ENCODE peak calls at places on chromosomes 5 and 9, in five cellular contexts. One of them, this sample, is unnamed. For H3K4me1, the result is how much of the 10 kb centered on the place peaks cover.

GRCh38 chr5:138650999-138651766 is 76.0 kb upstream of the HSPA9 start:
- DNase-seq in CD8-positive, alpha-beta T cell: no peak
- DNase-seq in fibroblast of lung: no peak
- DNase-seq in HepG2: no peak
- DNase-seq in Karpas-422: no peak
- DNase-seq in this sample: no peak

GRCh38 chr5:10989577-10990263 is 228.7 kb upstream of the DAP start:
- DNase-seq in CD8-positive, alpha-beta T cell: no peak
- DNase-seq in fibroblast of lung: no peak
- DNase-seq in HepG2: no peak
- DNase-seq in Karpas-422: no peak
- DNase-seq in this sample: no peak

GRCh38 chr5:149310947-149311675 is 34.2 kb upstream of the GRPEL2 start:
- DNase-seq in CD8-positive, alpha-beta T cell: no peak
- DNase-seq in fibroblast of lung: peak
- DNase-seq in HepG2: no peak
- DNase-seq in Karpas-422: no peak
- DNase-seq in this sample: no peak

GRCh38 chr5:113634957-113635356 is 121.5 kb downstream of the YTHDC2 start:
- DNase-seq in CD8-positive, alpha-beta T cell: no peak
- DNase-seq in fibroblast of lung: no peak
- DNase-seq in HepG2: no peak
- DNase-seq in Karpas-422: no peak
- DNase-seq in this sample: no peak

GRCh38 chr9:124087226-124087625 is 75.7 kb downstream of the LHX2 start:
- DNase-seq in CD8-positive, alpha-beta T cell: no peak
- DNase-seq in fibroblast of lung: no peak
- DNase-seq in HepG2: no peak
- DNase-seq in Karpas-422: no peak
- DNase-seq in this sample: no peak

GRCh38 chr9:135300346-135301141 is 179.0 kb upstream of the PPP1R26 start:
- DNase-seq in CD8-positive, alpha-beta T cell: no peak
- DNase-seq in fibroblast of lung: no peak
- DNase-seq in HepG2: no peak
- DNase-seq in Karpas-422: no peak
- DNase-seq in this sample: no peak

GRCh38 chr5:103617913-103618312 is 55.3 kb upstream of the NUDT12 start:
- DNase-seq in CD8-positive, alpha-beta T cell: no peak
- DNase-seq in fibroblast of lung: peak
- DNase-seq in HepG2: no peak
- DNase-seq in Karpas-422: no peak
- DNase-seq in this sample: no peak

GRCh38 chr5:36357391-36357790 is 55.7 kb upstream of the RANBP3L start:
- DNase-seq in CD8-positive, alpha-beta T cell: no peak
- DNase-seq in fibroblast of lung: peak
- DNase-seq in HepG2: no peak
- DNase-seq in Karpas-422: no peak
- DNase-seq in this sample: no peak

GRCh38 chr9:93268551-93269314 is 84.8 kb downstream of the WNK2 start:
- DNase-seq in CD8-positive, alpha-beta T cell: no peak
- DNase-seq in fibroblast of lung: no peak
- DNase-seq in HepG2: no peak
- DNase-seq in Karpas-422: peak
- DNase-seq in this sample: peak

GRCh38 chr5:120405923-120406322 is 58.2 kb upstream of the PRR16 start:
- DNase-seq in CD8-positive, alpha-beta T cell: no peak
- DNase-seq in fibroblast of lung: peak
- DNase-seq in HepG2: no peak
- DNase-seq in Karpas-422: no peak
- DNase-seq in this sample: no peak

GRCh38 chr5:82793808-82794419 is 283.3 kb downstream of the TMEM167A start:
- DNase-seq in CD8-positive, alpha-beta T cell: peak
- DNase-seq in fibroblast of lung: peak
- DNase-seq in HepG2: peak
- DNase-seq in Karpas-422: peak
- DNase-seq in this sample: no peak

GRCh38 chr9:17057729-17058128 is 77.1 kb upstream of the CNTLN start:
- DNase-seq in CD8-positive, alpha-beta T cell: no peak
- DNase-seq in fibroblast of lung: no peak
- DNase-seq in HepG2: peak
- DNase-seq in Karpas-422: no peak
- DNase-seq in this sample: no peak

GRCh38 chr5:77073667-77074066 is 13.4 kb downstream of the ZBED3 start:
- DNase-seq in CD8-positive, alpha-beta T cell: no peak
- DNase-seq in fibroblast of lung: peak
- DNase-seq in HepG2: no peak
- DNase-seq in Karpas-422: no peak
- DNase-seq in this sample: no peak

GRCh38 chr9:98178874-98179850 is 13.3 kb downstream of the CORO2A start:
- DNase-seq in CD8-positive, alpha-beta T cell: no peak
- DNase-seq in fibroblast of lung: no peak
- DNase-seq in HepG2: no peak
- DNase-seq in Karpas-422: no peak
- DNase-seq in this sample: no peak

GRCh38 chr9:33750307-33750838 is 45.0 kb upstream of the PRSS3 start:
- DNase-seq in CD8-positive, alpha-beta T cell: no peak
- DNase-seq in fibroblast of lung: peak
- DNase-seq in HepG2: no peak
- DNase-seq in Karpas-422: no peak
- DNase-seq in this sample: no peak

GRCh38 chr5:141945511-141946024 is 12.4 kb downstream of the PCDH12 start:
- DNase-seq in CD8-positive, alpha-beta T cell: no peak
- DNase-seq in fibroblast of lung: peak
- DNase-seq in HepG2: no peak
- DNase-seq in Karpas-422: no peak
- DNase-seq in this sample: peak

GRCh38 chr5:180652346-180652745 is 2.9 kb upstream of the FLT4 start:
- DNase-seq in CD8-positive, alpha-beta T cell: no peak
- DNase-seq in fibroblast of lung: no peak
- DNase-seq in HepG2: no peak
- DNase-seq in Karpas-422: no peak
- DNase-seq in this sample: no peak

GRCh38 chr5:56457887-56458451 is 224.8 kb upstream of the ANKRD55 start:
- DNase-seq in CD8-positive, alpha-beta T cell: no peak
- DNase-seq in fibroblast of lung: peak
- DNase-seq in HepG2: no peak
- DNase-seq in Karpas-422: no peak
- DNase-seq in this sample: no peak

GRCh38 chr9:127776919-127777280 is 1.6 kb downstream of the SH2D3C start:
- DNase-seq in CD8-positive, alpha-beta T cell: no peak
- DNase-seq in fibroblast of lung: no peak
- DNase-seq in HepG2: no peak
- DNase-seq in Karpas-422: no peak
- DNase-seq in this sample: no peak

GRCh38 chr9:127777368-127777960 is 1.0 kb downstream of the SH2D3C start:
- DNase-seq in CD8-positive, alpha-beta T cell: no peak
- DNase-seq in fibroblast of lung: no peak
- DNase-seq in HepG2: no peak
- DNase-seq in Karpas-422: no peak
- DNase-seq in this sample: no peak

GRCh38 chr9:127780126-127780885 is 1.8 kb upstream of the SH2D3C start:
- DNase-seq in CD8-positive, alpha-beta T cell: no peak
- DNase-seq in fibroblast of lung: no peak
- DNase-seq in HepG2: peak
- DNase-seq in Karpas-422: no peak
- DNase-seq in this sample: no peak

GRCh38 chr9:127779136-127779981 is 893 bp upstream of the SH2D3C start:
- DNase-seq in CD8-positive, alpha-beta T cell: peak
- DNase-seq in fibroblast of lung: no peak
- DNase-seq in HepG2: no peak
- DNase-seq in Karpas-422: no peak
- DNase-seq in this sample: no peak

DNA sequence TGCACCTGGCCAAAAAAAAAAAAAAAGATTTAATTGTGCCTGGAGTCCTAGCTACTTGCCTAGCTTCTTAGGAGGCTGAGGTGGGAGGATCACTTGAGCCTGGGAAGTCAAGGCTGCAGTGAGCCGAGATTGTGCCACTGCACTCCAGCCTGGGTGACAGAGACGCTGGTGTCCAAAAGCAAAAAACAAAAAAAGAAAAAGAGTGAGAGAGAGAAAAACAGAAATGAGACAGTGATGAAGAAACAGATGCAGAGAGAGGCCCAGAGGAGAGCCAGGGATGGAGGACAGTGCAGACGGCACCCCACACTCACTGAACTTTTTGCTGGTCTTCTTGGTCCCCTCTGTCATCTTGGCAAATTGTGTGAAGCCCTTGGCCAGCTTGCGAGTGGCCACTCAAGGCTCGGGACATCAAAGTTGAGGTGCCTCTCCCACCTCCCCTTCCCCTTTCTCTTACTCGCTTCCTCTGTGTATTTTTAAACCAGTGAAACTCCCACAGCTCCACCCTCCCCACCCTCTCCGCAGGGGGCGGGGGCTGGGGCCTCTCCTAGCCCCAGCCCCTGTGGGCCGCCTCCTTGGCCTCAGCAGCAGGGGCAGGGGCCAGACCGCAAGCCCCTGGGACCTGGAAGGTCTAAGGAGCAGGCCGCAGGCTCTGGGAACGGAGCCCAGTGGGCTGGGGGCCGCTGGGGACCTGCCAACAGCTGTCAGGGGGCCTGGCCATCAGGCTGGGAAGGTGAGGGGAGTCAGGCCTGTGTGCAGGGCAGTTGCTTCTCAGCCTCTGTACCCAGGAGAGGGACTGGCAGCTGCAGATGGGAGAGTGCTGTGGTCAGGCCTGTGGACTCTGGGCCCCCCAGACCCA is at the start of gene SH2D3C:
- DNase-seq in CD8-positive, alpha-beta T cell: peak
- DNase-seq in fibroblast of lung: no peak
- DNase-seq in HepG2: no peak
- DNase-seq in Karpas-422: no peak
- DNase-seq in this sample: no peak
- H3K4me1 ChIP-seq in CD8-positive, alpha-beta T cell: half or more
- H3K4me1 ChIP-seq in fibroblast of lung: under half
- H3K4me1 ChIP-seq in HepG2: under half
- H3K4me1 ChIP-seq in Karpas-422: under half
- H3K4me1 ChIP-seq in this sample: under half

DNA sequence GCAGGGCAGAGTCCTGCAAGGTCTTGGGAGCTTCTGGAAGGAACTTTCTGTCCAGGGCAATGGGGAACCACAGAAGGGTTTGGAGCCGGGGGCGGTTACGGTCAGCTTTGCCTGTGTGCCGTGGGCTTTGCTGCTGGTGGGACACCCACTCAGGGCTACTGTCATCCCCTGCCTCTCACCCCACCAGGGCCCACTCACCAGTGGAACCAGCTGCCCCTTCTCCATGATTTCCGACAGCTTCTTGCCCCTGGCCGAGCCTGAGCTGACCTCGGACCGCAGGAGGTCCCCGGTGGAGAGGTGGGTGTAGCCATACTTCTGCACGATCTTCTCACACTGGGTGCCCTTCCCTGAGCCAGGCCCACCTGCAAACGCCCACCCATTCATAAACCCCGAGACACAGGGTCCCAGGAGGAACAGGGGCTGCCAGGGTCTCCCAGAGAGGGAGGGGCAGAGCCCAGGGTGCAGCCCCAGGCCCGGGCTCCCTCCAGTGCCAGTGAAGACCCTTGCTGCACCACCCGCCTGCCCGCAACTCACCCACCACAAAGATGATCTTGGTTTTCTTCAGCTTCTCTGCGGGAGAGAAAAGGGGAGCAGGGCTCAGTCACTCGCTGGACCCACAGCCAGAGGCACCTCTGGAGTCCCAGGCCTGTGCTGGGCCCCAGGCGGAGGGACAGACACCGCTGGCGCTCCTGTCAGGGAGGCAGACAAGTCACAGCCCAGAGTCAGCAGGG is 4.8 kb downstream of the AK1 start:
- DNase-seq in CD8-positive, alpha-beta T cell: no peak
- DNase-seq in fibroblast of lung: no peak
- DNase-seq in HepG2: no peak
- DNase-seq in Karpas-422: no peak
- DNase-seq in this sample: no peak
- H3K4me1 ChIP-seq in CD8-positive, alpha-beta T cell: under half
- H3K4me1 ChIP-seq in fibroblast of lung: under half
- H3K4me1 ChIP-seq in HepG2: under half
- H3K4me1 ChIP-seq in Karpas-422: under half
- H3K4me1 ChIP-seq in this sample: under half

GRCh38 chr9:137314561-137315560 is 12.8 kb upstream of the NRARP start:
- DNase-seq in CD8-positive, alpha-beta T cell: no peak
- DNase-seq in fibroblast of lung: no peak
- DNase-seq in HepG2: no peak
- DNase-seq in Karpas-422: no peak
- DNase-seq in this sample: peak

GRCh38 chr9:137316012-137316981 is 14.2 kb upstream of the NRARP start:
- DNase-seq in CD8-positive, alpha-beta T cell: no peak
- DNase-seq in fibroblast of lung: no peak
- DNase-seq in HepG2: no peak
- DNase-seq in Karpas-422: no peak
- DNase-seq in this sample: peak

GRCh38 chr9:137317021-137317978 is 15.2 kb upstream of the NRARP start:
- DNase-seq in CD8-positive, alpha-beta T cell: no peak
- DNase-seq in fibroblast of lung: no peak
- DNase-seq in HepG2: no peak
- DNase-seq in Karpas-422: no peak
- DNase-seq in this sample: peak

GRCh38 chr9:137313956-137314560 is 12.0 kb upstream of the NRARP start:
- DNase-seq in CD8-positive, alpha-beta T cell: no peak
- DNase-seq in fibroblast of lung: no peak
- DNase-seq in HepG2: no peak
- DNase-seq in Karpas-422: no peak
- DNase-seq in this sample: peak

GRCh38 chr9:137315581-137316011 is 13.5 kb upstream of the NRARP start:
- DNase-seq in CD8-positive, alpha-beta T cell: no peak
- DNase-seq in fibroblast of lung: no peak
- DNase-seq in HepG2: no peak
- DNase-seq in Karpas-422: no peak
- DNase-seq in this sample: no peak
- H3K4me1 ChIP-seq in CD8-positive, alpha-beta T cell: under half
- H3K4me1 ChIP-seq in fibroblast of lung: under half
- H3K4me1 ChIP-seq in HepG2: half or more
- H3K4me1 ChIP-seq in Karpas-422: under half
- H3K4me1 ChIP-seq in this sample: under half

GRCh38 chr5:1515921-1516571 is 7.7 kb downstream of the LPCAT1 start:
- DNase-seq in CD8-positive, alpha-beta T cell: peak
- DNase-seq in fibroblast of lung: peak
- DNase-seq in HepG2: peak
- DNase-seq in Karpas-422: no peak
- DNase-seq in this sample: peak

GRCh38 chr5:1515311-1515920 is 8.3 kb downstream of the LPCAT1 start:
- DNase-seq in CD8-positive, alpha-beta T cell: peak
- DNase-seq in fibroblast of lung: no peak
- DNase-seq in HepG2: no peak
- DNase-seq in Karpas-422: no peak
- DNase-seq in this sample: peak

GRCh38 chr5:1516615-1517601 is 6.9 kb downstream of the LPCAT1 start:
- DNase-seq in CD8-positive, alpha-beta T cell: peak
- DNase-seq in fibroblast of lung: peak
- DNase-seq in HepG2: peak
- DNase-seq in Karpas-422: no peak
- DNase-seq in this sample: peak

GRCh38 chr5:1519631-1520141 is 4.1 kb downstream of the LPCAT1 start:
- DNase-seq in CD8-positive, alpha-beta T cell: peak
- DNase-seq in fibroblast of lung: no peak
- DNase-seq in HepG2: no peak
- DNase-seq in Karpas-422: no peak
- DNase-seq in this sample: peak

DNA sequence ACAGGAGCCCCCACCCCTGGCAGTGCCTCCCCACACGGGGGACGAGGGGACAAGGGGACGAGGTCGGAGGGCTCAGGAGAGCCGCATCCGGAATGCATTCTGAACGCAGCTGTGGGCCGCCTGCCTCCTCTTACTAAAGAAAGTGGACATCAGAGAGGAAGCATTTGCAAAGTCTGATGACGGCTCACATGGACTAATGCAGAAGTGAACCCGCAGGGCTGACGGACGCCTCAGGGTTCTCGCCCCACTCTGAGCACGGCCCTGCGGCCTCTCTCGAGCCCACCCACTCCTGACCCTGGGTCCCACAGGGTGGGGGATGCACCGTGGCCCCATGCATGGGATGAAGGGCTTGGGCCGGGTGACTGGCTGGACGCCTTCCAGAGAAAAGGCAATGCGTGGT is 5.9 kb downstream of the LPCAT1 start:
- DNase-seq in CD8-positive, alpha-beta T cell: peak
- DNase-seq in fibroblast of lung: no peak
- DNase-seq in HepG2: no peak
- DNase-seq in Karpas-422: no peak
- DNase-seq in this sample: peak
- H3K4me1 ChIP-seq in CD8-positive, alpha-beta T cell: half or more
- H3K4me1 ChIP-seq in fibroblast of lung: under half
- H3K4me1 ChIP-seq in HepG2: half or more
- H3K4me1 ChIP-seq in Karpas-422: under half
- H3K4me1 ChIP-seq in this sample: under half